ENCODE peak calls at places on chromosome 16, in seven cellular contexts. W is left lung; T is endothelial cell of umbilical vein; L is heart right ventricle; D is pancreas; I is CD4-positive, alpha-beta T cell; N is mammary epithelial cell. X is an unnamed sample.

GRCh38 chr16:66050991-66051390 is 315.5 kb upstream of the CDH5 start:
- DNase-seq in N (no peak), D (no peak), I (no peak), L (no peak), T (no peak), W (no peak), X (no peak)

GRCh38 chr16:25114121-25114520 is 2.6 kb downstream of the LCMT1 start:
- DNase-seq in W (no peak), L (no peak), I (no peak), T (no peak), D (no peak), N (no peak), X (no peak)

GRCh38 chr16:75244844-75245758 is 6.3 kb downstream of the BCAR1 start:
- DNase-seq in L (peak; percentile 84), I (no peak), W (peak; percentile 82), D (peak; percentile 91), T (peak; percentile 94), N (peak; percentile 94), X (no peak)

GRCh38 chr16:56334761-56335160 is 90.6 kb downstream of the AMFR start:
- DNase-seq in L (no peak), T (no peak), D (no peak), I (no peak), N (peak; percentile 79), W (no peak), X (no peak)

GRCh38 chr16:12794486-12795399 is 8.9 kb downstream of the CPPED1 start:
- DNase-seq in D (no peak), W (no peak), N (no peak), I (no peak), T (no peak), L (peak; percentile 57), X (no peak)

GRCh38 chr16:13234999-13235398 is 333.6 kb downstream of the SHISA9 start:
- DNase-seq in D (no peak), L (no peak), T (no peak), W (no peak), N (no peak), I (no peak), X (no peak)

GRCh38 chr16:46908540-46909372 is 24.6 kb downstream of the GPT2 start:
- DNase-seq in T (peak; percentile 66), D (no peak), I (peak; percentile 57), N (peak; percentile 12), L (peak; percentile 43), W (no peak), X (peak; percentile 68)

GRCh38 chr16:17026600-17027242 is 444.0 kb downstream of the XYLT1 start:
- DNase-seq in T (no peak), N (no peak), W (no peak), L (no peak), D (no peak), I (no peak), X (peak; percentile 80)

GRCh38 chr16:51431517-51432241 is 280.6 kb upstream of the SALL1 start:
- DNase-seq in N (peak; percentile 97), I (no peak), L (no peak), W (no peak), D (peak; percentile 42), T (no peak), X (no peak)

GRCh38 chr16:84144301-84144858 is 597 bp downstream of the HSDL1 start:
- DNase-seq in N (peak; percentile 14), L (peak; percentile 19), D (peak; percentile 16), I (peak; percentile 35), T (peak; percentile 48), W (peak; percentile 46), X (peak; percentile 62)

GRCh38 chr16:68921654-68922053 is 78.3 kb downstream of the TANGO6 start:
- DNase-seq in I (no peak), N (peak; percentile 96), D (peak; percentile 21), W (no peak), L (no peak), T (no peak), X (no peak)

GRCh38 chr16:65426484-65426883 is 304.6 kb upstream of the CDH11 start:
- DNase-seq in D (no peak), N (no peak), L (no peak), W (no peak), I (no peak), T (no peak), X (no peak)

GRCh38 chr16:31435341-31436220 is 7.0 kb downstream of the ZNF843 start:
- DNase-seq in I (no peak), W (peak; percentile 30), T (no peak), L (no peak), N (no peak), D (no peak), X (no peak)
- TF ChIP-seq CTCF in I (no peak), W (no peak), T (no peak), L (no peak), N (no peak), D (no peak), X (no peak)

DNA sequence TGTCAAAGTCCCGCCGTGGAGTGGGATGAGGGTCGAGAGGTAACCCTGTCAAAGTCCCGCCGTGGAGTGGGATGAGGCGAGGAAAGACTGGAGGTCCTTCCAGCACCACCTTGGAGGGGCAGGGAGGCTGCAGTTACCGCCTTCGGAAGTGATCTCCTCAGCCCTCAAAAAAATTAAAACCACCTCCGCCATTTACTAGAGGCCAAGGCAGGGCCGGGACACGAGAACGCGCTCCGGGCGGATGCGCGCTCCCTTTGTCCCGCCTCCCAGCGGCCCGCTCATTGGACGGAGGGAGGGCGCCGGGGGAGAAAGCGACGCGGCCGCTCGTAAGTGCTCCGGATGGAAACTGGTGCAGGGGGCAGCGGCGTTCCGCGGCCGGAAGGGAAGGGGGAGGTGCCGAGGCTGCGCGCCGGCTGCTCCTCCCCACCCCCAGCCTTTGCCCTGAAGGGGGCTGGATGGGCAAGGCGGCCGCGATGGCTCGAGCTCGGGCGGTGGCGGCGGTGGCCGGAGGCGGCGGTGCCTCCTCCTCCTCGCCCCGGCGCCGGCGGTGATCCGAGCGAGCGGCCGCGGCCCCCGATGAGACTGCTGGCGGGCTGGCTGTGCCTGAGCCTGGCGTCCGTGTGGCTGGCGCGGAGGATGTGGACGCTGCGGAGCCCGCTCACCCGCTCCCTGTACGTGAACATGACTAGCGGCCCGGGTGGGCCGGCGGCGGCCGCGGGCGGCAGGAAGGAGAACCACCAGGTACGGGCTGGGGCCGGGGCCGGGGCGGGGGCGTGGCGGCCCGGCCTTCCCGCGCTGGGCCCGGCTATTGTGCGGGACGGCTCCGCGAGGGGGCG is at the start of gene METTL9:
- DNase-seq in D (peak; percentile 91), W (peak; percentile 96), T (peak; percentile 96), L (peak; percentile 94), N (peak; percentile 94), I (peak; percentile 93), X (peak; percentile 95)
- TF ChIP-seq CTCF in D (no peak), W (no peak), T (no peak), L (no peak), N (no peak), I (no peak), X (no peak)

DNA sequence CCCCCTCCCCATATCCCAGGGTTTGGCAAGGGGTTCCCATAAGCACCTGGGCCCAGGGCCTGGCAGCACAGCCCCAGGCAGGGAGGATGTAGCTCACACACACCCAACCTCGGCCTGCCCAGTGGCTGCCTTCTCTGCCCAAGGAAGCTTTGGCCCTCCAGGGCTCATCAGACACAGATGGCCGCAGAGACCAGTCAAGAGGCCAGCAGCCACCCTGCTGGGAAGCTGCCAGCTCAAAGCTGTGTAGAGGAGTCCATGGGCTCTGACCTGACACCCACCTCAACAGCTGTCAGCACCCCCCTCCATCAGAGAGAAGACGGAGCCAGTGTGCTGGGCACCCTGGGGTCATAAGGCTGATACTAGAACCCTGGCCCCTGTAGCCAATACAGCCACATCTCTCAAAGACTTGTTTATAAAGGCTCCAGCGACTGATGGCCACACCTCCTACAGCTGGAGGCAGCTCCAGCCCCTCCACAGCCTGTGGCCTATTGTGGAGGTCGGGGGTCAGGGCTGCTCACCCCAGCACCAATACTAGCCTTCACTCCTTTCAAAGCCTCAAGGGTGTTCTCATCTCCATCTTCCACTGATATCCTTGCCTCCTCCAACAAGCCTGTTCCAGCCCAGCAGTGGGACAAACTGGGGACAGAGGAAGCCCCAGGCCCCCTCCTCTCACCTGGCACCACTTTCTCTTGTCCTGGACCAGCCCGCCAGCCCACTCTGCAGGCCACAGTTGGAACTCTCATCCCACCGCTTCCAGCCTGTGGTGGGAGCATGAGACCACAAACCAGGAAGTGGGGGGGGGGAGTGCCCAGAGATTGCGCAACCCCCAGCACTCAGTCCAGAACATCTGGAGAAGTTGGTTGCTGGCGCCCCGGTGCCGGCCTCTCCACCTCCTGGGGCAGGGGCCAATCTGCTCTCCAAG is 2.2 kb upstream of the MPG start:
- DNase-seq in T (peak; percentile 41), L (peak; percentile 80), N (no peak), W (peak; percentile 76), I (no peak), D (peak; percentile 42), X (no peak)
- TF ChIP-seq CTCF in T (no peak), L (peak; percentile 41), N (no peak), W (no peak), I (no peak), D (no peak), X (no peak)

DNA sequence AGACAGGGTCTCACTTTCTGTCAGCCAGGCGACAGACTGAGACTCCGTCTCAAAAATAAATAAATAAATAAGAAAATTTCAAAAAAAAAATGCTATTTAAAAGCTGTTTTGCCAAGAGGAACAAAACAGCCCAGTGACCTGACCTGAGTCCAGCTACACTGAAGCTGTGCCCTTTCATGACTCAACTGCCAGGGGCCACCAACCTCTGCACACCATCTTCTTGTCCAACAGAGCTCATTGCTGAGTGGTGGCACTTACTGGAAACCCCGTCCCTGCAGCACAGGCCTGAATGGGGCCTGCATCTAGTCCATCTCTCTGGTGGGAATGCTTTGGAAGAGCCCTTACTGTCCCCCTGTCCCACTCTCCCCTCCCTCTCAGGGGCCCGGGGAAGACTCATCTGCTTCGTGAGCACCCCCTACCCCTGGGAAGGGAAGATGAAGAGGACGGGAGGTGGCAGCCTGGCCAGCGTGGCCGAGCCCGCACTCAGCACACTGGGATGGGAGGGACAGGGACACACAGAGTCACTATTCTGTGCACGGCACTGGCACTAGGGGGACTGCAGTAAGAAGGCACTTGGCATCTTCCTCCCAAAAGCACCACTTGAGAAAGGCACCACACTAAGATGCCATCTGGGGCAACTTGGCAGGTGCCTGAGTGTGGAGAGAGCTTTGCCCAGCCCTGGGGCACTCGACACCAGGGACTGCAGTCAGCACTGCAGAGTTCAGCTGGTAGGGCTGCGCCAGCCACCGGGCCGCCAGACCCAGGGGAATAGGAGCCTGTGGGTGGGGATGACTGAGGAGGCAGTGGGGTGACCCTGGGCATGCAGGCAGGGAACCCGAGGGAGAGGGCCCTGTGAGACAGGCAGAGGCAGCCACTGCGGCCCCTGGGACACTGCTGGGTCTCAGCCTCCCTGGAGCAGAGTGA is 13.5 kb downstream of the FBXO31 start:
- DNase-seq in N (no peak), W (no peak), L (no peak), I (no peak), D (no peak), T (no peak), X (no peak)
- TF ChIP-seq CTCF in N (no peak), W (no peak), L (no peak), I (no peak), D (no peak), T (no peak), X (no peak)

DNA sequence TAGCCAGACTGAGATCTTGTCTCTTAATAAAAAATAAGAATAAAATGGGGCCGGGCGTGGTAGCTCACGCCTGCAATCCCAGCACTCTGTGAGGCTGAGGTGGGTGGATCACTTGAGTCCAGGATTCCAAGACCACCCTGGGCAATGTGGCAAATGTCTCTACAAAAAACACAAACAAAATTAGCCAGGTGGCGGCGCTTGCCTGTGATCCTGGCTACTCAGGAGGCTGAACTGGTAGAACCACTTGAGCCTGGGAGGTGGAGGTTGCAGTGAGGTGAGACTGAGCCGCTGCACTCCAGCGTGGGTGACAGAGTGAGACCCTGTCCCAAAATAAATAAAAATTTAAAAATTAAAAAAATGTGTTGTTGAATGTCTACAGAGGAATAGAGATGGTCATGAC is 2.9 kb upstream of the DEF8 start:
- DNase-seq in N (no peak), I (no peak), L (no peak), W (no peak), T (no peak), D (no peak), X (no peak)
- TF ChIP-seq CTCF in N (peak; percentile 1), I (no peak), L (no peak), W (no peak), T (no peak), D (no peak), X (no peak)